ENCODE peak calls at places on chromosomes 6 and 20, in ten cellular contexts. J is heart right ventricle; U is heart left ventricle; K is fibroblast of lung; X is ovary; V is CD8-positive, alpha-beta T cell; O is mesenchymal stem cell; I is upper lobe of left lung; D is adrenal gland; G is GM23248. L is an unnamed sample. For H3K9me3, the result is how much of the 10 kb centered on the place peaks cover.

GRCh38 chr6:52305385-52305784 is 20.8 kb upstream of the MCM3 start:
- DNase-seq in I (no peak), J (no peak), V (no peak), G (peak), X (no peak), U (no peak), K (no peak), O (no peak), D (no peak), L (no peak)

GRCh38 chr6:25681848-25682247 is 29.8 kb downstream of the SCGN start:
- DNase-seq in I (no peak), V (no peak), G (no peak), J (no peak), K (no peak), X (no peak), D (no peak), U (no peak), O (no peak), L (no peak)

GRCh38 chr20:51661609-51662178 is 106.5 kb downstream of the ATP9A start:
- DNase-seq in X (no peak), D (no peak), U (no peak), V (peak), O (peak), J (no peak), K (peak), I (no peak), G (peak), L (no peak)

GRCh38 chr20:53750827-53751393 is 157.3 kb upstream of the ZNF217 start:
- DNase-seq in X (no peak), O (peak), I (no peak), G (peak), D (no peak), V (peak), J (no peak), U (no peak), K (peak), L (no peak)

GRCh38 chr6:131101911-131102680 is 33.2 kb upstream of the AKAP7 start:
- DNase-seq in J (no peak), O (no peak), G (peak), I (no peak), V (no peak), K (no peak), X (no peak), D (no peak), U (no peak), L (no peak)

GRCh38 chr6:107400748-107401147 is 58.6 kb downstream of the PDSS2 start:
- DNase-seq in G (no peak), V (no peak), I (no peak), J (no peak), U (no peak), O (no peak), X (no peak), D (no peak), K (no peak), L (no peak)

GRCh38 chr20:1242530-1242929 is 16.7 kb downstream of the RAD21L1 start:
- DNase-seq in D (no peak), U (no peak), O (peak), K (peak), G (peak), J (no peak), V (no peak), X (no peak), I (no peak), L (no peak)

GRCh38 chr20:11553603-11554002 is 364.1 kb upstream of the BTBD3 start:
- DNase-seq in I (no peak), O (peak), J (no peak), X (no peak), K (peak), G (peak), D (no peak), U (no peak), V (no peak), L (no peak)

GRCh38 chr6:52065621-52066020 is 21.8 kb downstream of the PKHD1 start:
- DNase-seq in O (no peak), G (no peak), I (no peak), U (no peak), D (no peak), V (no peak), K (no peak), J (no peak), X (no peak), L (no peak)

GRCh38 chr6:31851485-31851832 is 11.2 kb downstream of the NEU1 start:
- DNase-seq in O (no peak), I (no peak), D (no peak), V (no peak), K (no peak), G (peak), U (no peak), J (no peak), X (no peak), L (no peak)

GRCh38 chr20:13898012-13898612 is 92.3 kb downstream of the SEL1L2 start:
- DNase-seq in V (no peak), U (no peak), K (no peak), I (no peak), J (no peak), X (no peak), G (peak), D (no peak), O (no peak), L (no peak)

GRCh38 chr6:57221191-57221935 is 744 bp downstream of the RAB23 start:
- DNase-seq in I (peak), O (peak), U (peak), D (peak), K (peak), G (peak), V (peak), X (peak), J (peak), L (peak)

GRCh38 chr6:78363688-78364087 is 503.7 kb upstream of the IRAK1BP1 start:
- DNase-seq in V (no peak), U (no peak), O (no peak), X (no peak), G (no peak), D (no peak), K (no peak), I (no peak), J (no peak), L (no peak)

GRCh38 chr6:15338462-15338861 is 92.6 kb downstream of the JARID2 start:
- DNase-seq in J (no peak), D (no peak), O (no peak), V (no peak), U (no peak), X (no peak), K (no peak), G (no peak), I (no peak), L (no peak)

GRCh38 chr6:24936641-24937317 is 1.0 kb upstream of the RIPOR2 start:
- DNase-seq in J (no peak), O (no peak), D (no peak), V (peak), U (no peak), K (no peak), G (peak), I (no peak), X (no peak), L (peak)

GRCh38 chr6:150134280-150134920 is 8.4 kb upstream of the PPP1R14C start:
- DNase-seq in J (no peak), K (no peak), U (no peak), O (no peak), D (no peak), I (no peak), X (no peak), V (no peak), G (no peak), L (no peak)

GRCh38 chr6:10381133-10381829 is 33.6 kb downstream of the TFAP2A start:
- DNase-seq in V (no peak), U (no peak), I (peak), D (no peak), J (no peak), O (no peak), X (no peak), G (no peak), K (no peak), L (no peak)

GRCh38 chr6:165098165-165098564 is 211.2 kb downstream of the C6orf118 start:
- DNase-seq in K (no peak), U (no peak), D (no peak), I (no peak), V (no peak), X (no peak), G (peak), J (no peak), O (no peak), L (no peak)
- H3K9me3 ChIP-seq in K (under half), U (under half), D (under half), I (under half), V (under half), X (under half), G (under half), J (under half), O (under half), L (under half)

GRCh38 chr6:88953550-88954386 is 9.7 kb downstream of the RNGTT start:
- DNase-seq in D (no peak), V (no peak), X (no peak), G (no peak), J (no peak), U (no peak), O (no peak), I (no peak), K (no peak), L (no peak)
- H3K9me3 ChIP-seq in D (under half), V (under half), X (under half), G (under half), J (under half), U (under half), O (under half), I (under half), K (under half), L (under half)

GRCh38 chr6:168016176-168016620 is 18.7 kb downstream of the KIF25 start:
- DNase-seq in D (no peak), V (no peak), K (no peak), O (no peak), G (no peak), U (peak), J (no peak), X (no peak), I (no peak), L (no peak)
- H3K9me3 ChIP-seq in D (under half), V (under half), K (under half), O (half or more), G (under half), U (under half), J (under half), X (under half), I (under half), L (under half)

GRCh38 chr6:81023708-81024107 is 728.8 kb downstream of the TENT5A start:
- DNase-seq in D (no peak), J (no peak), X (no peak), V (no peak), U (no peak), G (no peak), O (no peak), K (no peak), I (no peak), L (no peak)
- H3K9me3 ChIP-seq in D (under half), J (under half), X (under half), V (under half), U (under half), G (under half), O (under half), K (under half), I (under half), L (under half)

DNA sequence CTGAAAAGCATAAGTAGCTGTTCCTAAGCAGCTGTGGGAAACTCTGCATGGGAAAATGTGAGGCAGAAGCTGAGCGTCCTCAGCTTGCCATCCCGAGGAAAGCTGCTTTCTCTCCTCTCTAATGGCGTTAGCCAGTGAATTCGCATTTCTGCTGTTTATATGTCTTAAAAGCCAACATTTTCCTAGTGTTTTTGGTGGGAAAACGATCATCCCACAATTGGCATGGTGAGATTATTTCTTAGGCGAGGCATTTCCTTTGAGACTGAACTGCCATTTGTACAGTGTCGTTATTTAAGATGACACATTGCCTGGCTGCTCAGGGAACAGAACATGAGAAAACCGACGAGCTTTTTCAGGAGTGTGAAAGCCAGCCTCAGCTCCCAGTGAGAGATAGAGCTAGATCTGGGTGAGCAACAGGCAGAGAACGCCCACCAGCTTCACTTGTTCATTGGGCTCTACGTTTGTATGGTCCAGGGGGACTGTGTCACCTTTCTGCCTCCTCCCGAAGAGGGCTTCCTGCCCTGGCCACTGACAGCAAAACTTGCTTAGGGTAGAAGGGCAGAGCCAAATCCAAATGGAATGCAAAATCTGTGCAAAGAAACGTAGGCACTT is 378.2 kb downstream of the RNGTT start:
- DNase-seq in I (no peak), J (no peak), U (no peak), V (no peak), D (no peak), G (peak), K (no peak), O (no peak), X (no peak), L (no peak)
- H3K9me3 ChIP-seq in I (under half), J (under half), U (under half), V (under half), D (under half), G (under half), K (under half), O (under half), X (under half), L (under half)

L was measured in T-helper 17 cell.